ENCODE peak calls at places on chromosome 17, in nine cellular contexts. W, F, I, U, A, N, V, Z and B are unnamed samples.

GRCh38 chr17:42313773-42314566 is 25.7 kb downstream of the STAT5A start:
- DNase-seq in U (no peak), V (no peak), I (no peak), N (no peak), A (no peak), F (no peak), Z (no peak), W (peak; percentile 36), B (no peak)

GRCh38 chr17:40511667-40512221 is 10.3 kb upstream of the TNS4 start:
- DNase-seq in U (no peak), F (no peak), W (no peak), V (no peak), N (no peak), I (no peak), Z (no peak), A (no peak), B (no peak)

GRCh38 chr17:4934173-4934979 is 2.3 kb downstream of the GP1BA start:
- DNase-seq in N (peak; percentile 59), V (peak; percentile 64), Z (no peak), I (no peak), F (peak; percentile 38), U (no peak), A (peak; percentile 69), W (peak; percentile 14), B (no peak)

GRCh38 chr17:52419256-52419655 is 260.7 kb upstream of the CA10 start:
- DNase-seq in N (no peak), F (no peak), I (no peak), V (no peak), U (no peak), W (no peak), A (peak; percentile 89), Z (no peak), B (no peak)

GRCh38 chr17:29162082-29162908 is 17.9 kb downstream of the MYO18A start:
- DNase-seq in U (no peak), Z (no peak), W (no peak), I (no peak), F (no peak), N (no peak), V (no peak), A (no peak), B (no peak)

GRCh38 chr17:83136156-83136555 is 56.7 kb downstream of the METRNL start:
- DNase-seq in I (no peak), V (no peak), F (no peak), N (no peak), W (no peak), U (no peak), A (no peak), Z (no peak), B (no peak)

GRCh38 chr17:80279895-80280294 is 19.2 kb downstream of the RNF213 start:
- DNase-seq in U (no peak), Z (no peak), F (peak; percentile 93), I (no peak), V (peak; percentile 68), A (no peak), W (no peak), N (peak; percentile 90), B (no peak)

GRCh38 chr17:7632492-7632894 is 2.6 kb downstream of the SHBG start:
- DNase-seq in A (peak; percentile 31), I (no peak), V (no peak), W (no peak), Z (peak; percentile 70), N (peak; percentile 62), U (no peak), F (peak; percentile 73), B (no peak)

GRCh38 chr17:58415371-58416055 is 1.8 kb downstream of the RNF43 start:
- DNase-seq in U (no peak), F (no peak), A (peak; percentile 65), V (peak; percentile 60), N (no peak), W (no peak), I (no peak), Z (peak; percentile 52), B (no peak)

GRCh38 chr17:9386401-9386800 is 189.2 kb downstream of the STX8 start:
- DNase-seq in I (no peak), U (no peak), A (no peak), F (peak; percentile 24), W (no peak), V (no peak), Z (no peak), N (no peak), B (no peak)

GRCh38 chr17:12592941-12593340 is 72.7 kb upstream of the MYOCD start:
- DNase-seq in W (no peak), F (no peak), Z (no peak), U (no peak), A (no peak), I (no peak), V (no peak), N (peak; percentile 44), B (no peak)

GRCh38 chr17:47810200-47810821 is 11.3 kb downstream of the OSBPL7 start:
- DNase-seq in I (no peak), U (no peak), Z (no peak), F (peak; percentile 83), W (peak; percentile 24), V (peak; percentile 88), N (peak; percentile 89), A (peak; percentile 82), B (no peak)

GRCh38 chr17:49962599-49963276 is 6.3 kb upstream of the DLX4 start:
- DNase-seq in A (no peak), U (no peak), V (no peak), Z (no peak), W (no peak), F (no peak), N (no peak), I (no peak), B (no peak)

GRCh38 chr17:81923302-81924260 is 4.0 kb downstream of the MAFG start:
- DNase-seq in Z (peak; percentile 87), U (no peak), V (peak; percentile 88), F (peak; percentile 85), N (peak; percentile 81), I (no peak), A (peak; percentile 85), W (no peak), B (no peak)

GRCh38 chr17:62671553-62671952 is 44.1 kb downstream of the MRC2 start:
- DNase-seq in I (no peak), V (no peak), N (no peak), W (no peak), Z (no peak), U (no peak), A (peak; percentile 71), F (no peak), B (no peak)

GRCh38 chr17:48460055-48460454 is 30.0 kb upstream of the SKAP1 start:
- DNase-seq in W (no peak), Z (no peak), N (no peak), V (no peak), A (no peak), F (no peak), I (no peak), U (no peak), B (no peak)

GRCh38 chr17:14323522-14323981 is 22.7 kb downstream of the HS3ST3B1 start:
- DNase-seq in U (no peak), F (no peak), V (no peak), N (no peak), W (no peak), Z (peak; percentile 76), A (no peak), I (no peak), B (no peak)

GRCh38 chr17:72454342-72454741 is 333.5 kb downstream of the SOX9 start:
- DNase-seq in V (no peak), U (no peak), I (no peak), N (no peak), Z (no peak), A (no peak), F (no peak), W (no peak), B (no peak)

GRCh38 chr17:41613277-41614082 is 913 bp upstream of the KRT16 start:
- DNase-seq in I (no peak), A (no peak), V (no peak), U (no peak), Z (no peak), N (no peak), F (no peak), W (no peak), B (no peak)

GRCh38 chr17:68381076-68381900 is 76.0 kb downstream of the WIPI1 start:
- DNase-seq in F (peak; percentile 84), W (no peak), V (no peak), I (no peak), A (peak; percentile 41), U (no peak), N (peak; percentile 94), Z (no peak), B (no peak)

GRCh38 chr17:44310188-44310587 is 1.8 kb downstream of the RUNDC3A start:
- DNase-seq in N (no peak), Z (no peak), I (no peak), W (no peak), A (no peak), F (no peak), U (no peak), V (no peak), B (no peak)

GRCh38 chr17:64129515-64129764 is 504 bp downstream of the ERN1 start:
- DNase-seq in U (no peak), F (no peak), N (no peak), V (no peak), W (no peak), I (no peak), A (no peak), Z (no peak), B (no peak)

GRCh38 chr17:77420804-77421634 is 280.2 kb downstream of the SEC14L1 start:
- DNase-seq in A (no peak), W (peak; percentile 69), N (peak; percentile 94), I (peak; percentile 65), V (no peak), U (no peak), F (peak; percentile 84), Z (peak; percentile 63), B (no peak)

GRCh38 chr17:9942885-9943284 is 37.8 kb upstream of the RCVRN start:
- DNase-seq in Z (no peak), N (no peak), V (no peak), F (no peak), I (no peak), W (no peak), A (no peak), U (no peak), B (no peak)